ENCODE peak calls at places on chromosomes 2 and 18, in seven cellular contexts. B is stimulated activated CD8-positive, alpha-beta memory T cell treated with anti-CD3 and anti-CD28 coated beads, Interleukin-12 subunit alpha, Interleukin-12 subunit beta, amount 100 ng/mL, for 1 hour; J is AG08396; F is NCI-H1092; G is stromal cell of bone marrow; L is right atrium auricular region; C is HS-5. W is an unnamed sample.

GRCh38 chr2:128378231-128379020 is 59.8 kb upstream of the HS6ST1 start:
- DNase-seq in B (no peak), J (no peak), F (no peak), G (no peak), L (no peak), C (no peak), W (no peak)

GRCh38 chr18:48900469-48900868 is 50.3 kb downstream of the SMAD7 start:
- DNase-seq in B (no peak), J (no peak), F (no peak), G (no peak), L (no peak), C (no peak), W (no peak)

GRCh38 chr2:240369725-240370585 is 65.5 kb upstream of the GPC1 start:
- DNase-seq in B (no peak), J (peak; percentile 98), F (no peak), G (peak; percentile 44), L (peak; percentile 76), C (peak; percentile 80), W (peak; percentile 85)

GRCh38 chr2:36965751-36966369 is 476 bp downstream of the STRN start:
- DNase-seq in B (peak; percentile 15), J (peak; percentile 39), F (no peak), G (no peak), L (no peak), C (no peak), W (peak; percentile 66)

GRCh38 chr2:222358876-222359275 is 60.1 kb upstream of the PAX3 start:
- DNase-seq in B (no peak), J (no peak), F (no peak), G (no peak), L (no peak), C (peak; percentile 34), W (no peak)

GRCh38 chr2:39033980-39034379 is 86.9 kb downstream of the SOS1 start:
- DNase-seq in B (no peak), J (peak; percentile 7), F (no peak), G (no peak), L (no peak), C (peak; percentile 65), W (no peak)

GRCh38 chr2:219387284-219388126 is at the start of gene DNPEP:
- DNase-seq in B (peak; percentile 94), J (peak; percentile 80), F (peak; percentile 81), G (peak; percentile 75), L (peak; percentile 94), C (peak; percentile 58), W (peak; percentile 96)

GRCh38 chr18:55319517-55319905 is 268.5 kb downstream of the TCF4 start:
- DNase-seq in B (no peak), J (peak; percentile 23), F (no peak), G (no peak), L (no peak), C (no peak), W (no peak)

GRCh38 chr2:234051374-234052070 is 1.0 kb downstream of the SPP2 start:
- DNase-seq in B (no peak), J (no peak), F (no peak), G (no peak), L (no peak), C (peak; percentile 28), W (no peak)

GRCh38 chr2:6879011-6879410 is 1.4 kb downstream of the RSAD2 start:
- DNase-seq in B (no peak), J (no peak), F (no peak), G (no peak), L (no peak), C (no peak), W (no peak)

GRCh38 chr18:48136051-48136543 is 205.6 kb upstream of the SMAD2 start:
- DNase-seq in B (no peak), J (no peak), F (peak; percentile 41), G (no peak), L (no peak), C (no peak), W (no peak)

GRCh38 chr18:27750014-27750413 is 426.9 kb downstream of the CDH2 start:
- DNase-seq in B (no peak), J (peak; percentile 2), F (peak; percentile 72), G (peak; percentile 34), L (no peak), C (peak; percentile 34), W (no peak)

GRCh38 chr2:230999477-230999876 is 3.6 kb downstream of the SPATA3 start:
- DNase-seq in B (no peak), J (no peak), F (no peak), G (no peak), L (no peak), C (no peak), W (no peak)

GRCh38 chr2:33238111-33238510 is 238.3 kb upstream of the RASGRP3 start:
- DNase-seq in B (no peak), J (no peak), F (no peak), G (no peak), L (no peak), C (peak; percentile 62), W (no peak)

GRCh38 chr2:219500135-219500534 is 1.4 kb downstream of the GMPPA start:
- DNase-seq in B (no peak), J (no peak), F (no peak), G (no peak), L (no peak), C (no peak), W (no peak)

GRCh38 chr2:85607268-85608215 is 4.3 kb downstream of the C2orf68 start:
- DNase-seq in B (no peak), J (no peak), F (no peak), G (no peak), L (no peak), C (no peak), W (no peak)

GRCh38 chr2:30192327-30192726 is 39.0 kb upstream of the LBH start:
- DNase-seq in B (no peak), J (no peak), F (no peak), G (no peak), L (no peak), C (no peak), W (no peak)

GRCh38 chr18:49843778-49844625 is 30.7 kb upstream of the ACAA2 start:
- DNase-seq in B (no peak), J (no peak), F (no peak), G (no peak), L (peak; percentile 46), C (no peak), W (peak; percentile 29)

GRCh38 chr2:151192681-151193080 is 69.0 kb downstream of the RBM43 start:
- DNase-seq in B (no peak), J (no peak), F (no peak), G (no peak), L (no peak), C (no peak), W (no peak)

GRCh38 chr2:128638311-128638710 is 319.6 kb upstream of the HS6ST1 start:
- DNase-seq in B (no peak), J (no peak), F (no peak), G (no peak), L (peak; percentile 58), C (no peak), W (peak; percentile 29)

GRCh38 chr2:62302763-62303435 is 107.0 kb downstream of the B3GNT2 start:
- DNase-seq in B (no peak), J (no peak), F (no peak), G (no peak), L (no peak), C (no peak), W (no peak)

GRCh38 chr2:17104454-17104853 is 413.8 kb downstream of the RAD51AP2 start:
- DNase-seq in B (no peak), J (no peak), F (no peak), G (peak; percentile 13), L (no peak), C (peak; percentile 84), W (no peak)

GRCh38 chr2:217394510-217395351 is 534.9 kb upstream of the TNP1 start:
- DNase-seq in B (no peak), J (no peak), F (no peak), G (no peak), L (no peak), C (no peak), W (no peak)

GRCh38 chr18:10449396-10449795 is 5.0 kb upstream of the APCDD1 start:
- DNase-seq in B (no peak), J (no peak), F (no peak), G (no peak), L (no peak), C (no peak), W (no peak)

GRCh38 chr2:70767094-70767698 is 804 bp downstream of the ADD2 start:
- DNase-seq in B (no peak), J (no peak), F (peak; percentile 47), G (no peak), L (no peak), C (no peak), W (no peak)

W was measured in ureter.